ENCODE peak calls at places on chromosomes 6 and 20, in four cellular contexts. L is brain microvascular endothelial cell, K is foreskin keratinocyte, W is endothelial cell. N is an unnamed sample.
A peak's percentile ranks its signal among the peaks of the same experiment; 100 is the strongest.

GRCh38 chr6:4858194-4859028 is 82.2 kb downstream of the CDYL start:
- DNase-seq in L (no peak), K (no peak), W (no peak), N (no peak)

GRCh38 chr6:75317503-75318206 is 33.1 kb upstream of the TMEM30A start:
- DNase-seq in L (peak; percentile 73), K (no peak), W (no peak), N (no peak)

GRCh38 chr6:169991031-169991390 is 239.6 kb downstream of the ERMARD start:
- DNase-seq in L (no peak), K (no peak), W (no peak), N (no peak)

GRCh38 chr6:56988145-56988544 is 33.2 kb downstream of the BEND6 start:
- DNase-seq in L (no peak), K (no peak), W (no peak), N (no peak)

GRCh38 chr6:89082439-89082838 is 1.9 kb downstream of the PNRC1 start:
- DNase-seq in L (peak; percentile 18), K (peak; percentile 54), W (no peak), N (no peak)

GRCh38 chr6:140382351-140382750 is 1007.9 kb upstream of the CITED2 start:
- DNase-seq in L (no peak), K (no peak), W (no peak), N (no peak)

GRCh38 chr6:134235937-134236751 is 81.8 kb downstream of the SGK1 start:
- DNase-seq in L (peak; percentile 50), K (peak; percentile 78), W (no peak), N (no peak)

GRCh38 chr20:57624124-57624523 is 3.9 kb upstream of the ZBP1 start:
- DNase-seq in L (no peak), K (no peak), W (no peak), N (no peak)

GRCh38 chr6:45783716-45784115 is 231.9 kb downstream of the CLIC5 start:
- DNase-seq in L (no peak), K (peak; percentile 87), W (no peak), N (no peak)

GRCh38 chr6:11929451-11929850 is 82.7 kb upstream of the HIVEP1 start:
- DNase-seq in L (no peak), K (peak; percentile 79), W (no peak), N (no peak)

GRCh38 chr6:167153523-167153959 is 4.2 kb downstream of the GPR31 start:
- DNase-seq in L (peak; percentile 12), K (no peak), W (no peak), N (no peak)

GRCh38 chr6:30942338-30943060 is 1.7 kb downstream of the MUCL3 start:
- DNase-seq in L (peak; percentile 77), K (peak; percentile 79), W (peak; percentile 64), N (peak; percentile 38)
- TF ChIP-seq CTCF in L (peak; percentile 86), K (peak; percentile 77), W (no peak), N (no peak)

GRCh38 chr6:40692311-40692710 is 105.1 kb upstream of the LRFN2 start:
- DNase-seq in L (no peak), K (peak; percentile 39), W (no peak), N (no peak)

GRCh38 chr6:40693767-40694166 is 106.6 kb upstream of the LRFN2 start:
- DNase-seq in L (no peak), K (no peak), W (no peak), N (no peak)

GRCh38 chr6:40685771-40686170 is 98.6 kb upstream of the LRFN2 start:
- DNase-seq in L (no peak), K (no peak), W (no peak), N (no peak)

GRCh38 chr6:40688214-40688761 is 101.1 kb upstream of the LRFN2 start:
- DNase-seq in L (no peak), K (no peak), W (no peak), N (no peak)

GRCh38 chr6:40689181-40689580 is 102.0 kb upstream of the LRFN2 start:
- DNase-seq in L (no peak), K (no peak), W (no peak), N (no peak)
- TF ChIP-seq CTCF in L (no peak), K (no peak), W (no peak), N (no peak)

GRCh38 chr20:35001596-35002362 is 46.1 kb downstream of the MYH7B start:
- DNase-seq in L (no peak), K (no peak), W (no peak), N (no peak)
- TF ChIP-seq CTCF in L (peak; percentile 59), K (peak; percentile 61), W (no peak), N (no peak)

GRCh38 chr6:36839819-36840379 is 655 bp upstream of the CPNE5 start:
- DNase-seq in L (no peak), K (no peak), W (peak; percentile 69), N (peak; percentile 74)
- TF ChIP-seq CTCF in L (peak; percentile 3), K (peak; percentile 42), W (peak; percentile 25), N (peak; percentile 27)

DNA sequence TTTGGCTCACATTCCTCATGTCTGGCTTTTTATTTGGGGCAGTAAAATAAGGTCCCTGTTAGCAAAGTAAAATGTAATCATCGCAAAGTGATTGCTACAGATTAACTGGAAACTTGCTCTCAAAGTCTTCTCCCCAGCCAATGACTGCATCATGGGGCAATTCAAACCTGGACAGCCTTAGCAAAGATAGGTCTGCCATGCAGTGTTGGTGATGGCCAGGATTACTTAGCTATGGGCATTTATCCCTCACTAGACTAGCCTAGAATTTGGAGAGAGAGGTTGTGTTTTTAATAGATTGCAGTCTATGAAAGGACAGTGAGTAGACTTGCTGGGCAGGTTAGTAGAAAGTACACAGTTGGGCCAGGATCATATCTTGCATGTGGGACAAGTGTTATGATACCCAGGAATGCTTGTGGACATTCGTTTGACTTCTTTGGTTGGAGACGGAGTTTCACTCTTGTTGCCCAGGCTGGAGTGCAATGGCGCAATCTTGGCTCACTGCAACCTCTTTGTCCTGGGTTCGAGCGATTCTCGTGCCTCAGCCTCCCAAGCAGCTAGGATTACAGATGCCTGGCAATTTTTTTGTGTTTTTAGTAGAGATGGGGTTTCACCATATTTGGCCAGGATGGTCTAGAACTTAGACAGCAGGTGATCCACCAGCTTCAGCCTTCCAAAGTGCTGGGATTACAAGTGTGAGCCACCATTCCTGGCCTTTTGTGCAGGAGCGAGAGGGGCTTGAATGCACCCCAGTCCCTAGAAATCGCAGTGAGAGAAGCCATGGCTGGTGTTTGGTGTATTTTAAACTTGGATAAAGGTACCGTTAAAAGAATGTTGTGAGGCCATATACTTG is 3.4 kb downstream of the RPS12 start:
- DNase-seq in L (no peak), K (no peak), W (no peak), N (no peak)
- TF ChIP-seq CTCF in L (no peak), K (no peak), W (no peak), N (no peak)

DNA sequence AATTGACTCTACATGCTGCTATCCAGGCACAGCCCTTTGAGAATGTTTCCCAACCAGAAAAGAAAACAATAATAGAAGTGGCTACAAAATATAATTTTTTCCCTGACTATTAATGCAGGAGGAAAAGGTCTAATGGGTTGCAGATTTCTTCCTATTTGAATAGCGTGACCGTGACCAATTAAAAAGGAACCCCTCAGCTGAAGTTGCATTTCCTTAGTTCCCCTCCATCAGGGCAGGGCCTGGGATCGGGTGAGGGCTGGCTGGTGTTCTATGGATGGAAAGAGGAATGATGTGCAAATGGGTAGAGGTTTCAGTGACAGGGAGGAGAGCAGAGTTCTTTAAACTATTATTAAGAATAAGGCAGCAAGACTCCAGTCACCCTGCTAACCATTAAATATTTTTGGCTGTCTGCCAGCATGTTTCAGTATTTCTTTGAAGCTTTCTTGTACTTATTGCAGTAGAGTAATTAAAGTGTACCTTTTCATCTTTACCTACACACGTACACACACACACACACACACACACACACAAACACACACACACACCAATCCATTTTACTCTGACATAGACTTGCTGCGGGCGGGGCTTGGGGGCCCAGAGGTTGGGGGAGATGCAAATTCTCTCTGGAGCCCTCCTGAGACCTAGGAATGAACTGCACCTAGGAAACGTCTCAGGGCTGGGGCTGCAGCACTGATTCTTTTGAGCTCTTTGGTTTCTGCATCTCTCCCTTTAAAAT is 154.8 kb upstream of the SLC35B3 start:
- DNase-seq in L (no peak), K (peak; percentile 14), W (no peak), N (peak; percentile 24)
- TF ChIP-seq CTCF in L (no peak), K (peak; percentile 33), W (no peak), N (no peak)

GRCh38 chr6:157688960-157689599 is 134.0 kb upstream of the SNX9 start:
- DNase-seq in L (no peak), K (no peak), W (peak; percentile 40), N (no peak)
- TF ChIP-seq CTCF in L (peak; percentile 15), K (peak; percentile 25), W (no peak), N (no peak)

DNA sequence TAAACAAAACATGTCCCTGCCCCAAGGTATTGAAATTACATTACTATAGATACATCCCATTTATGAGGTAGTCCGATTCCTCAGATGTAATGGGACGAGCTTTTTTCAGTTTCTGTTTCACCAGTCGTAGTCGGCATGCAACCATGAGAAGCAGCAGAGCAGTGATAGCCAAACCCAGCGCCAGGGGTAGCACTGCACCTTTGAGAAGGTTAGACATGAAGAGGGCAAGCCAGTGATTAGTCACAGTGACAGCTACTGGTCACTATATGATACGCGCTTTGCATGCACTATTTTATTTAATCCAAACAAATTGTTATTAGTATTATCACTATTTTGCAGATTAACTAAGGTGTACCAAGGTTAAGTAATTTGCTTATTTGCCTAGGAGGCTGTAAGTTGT is 43.7 kb downstream of the LRP11 start:
- DNase-seq in L (no peak), K (no peak), W (no peak), N (no peak)
- TF ChIP-seq CTCF in L (no peak), K (no peak), W (no peak), N (no peak)

GRCh38 chr20:62907377-62908317 is 18.7 kb downstream of the DIDO1 start:
- DNase-seq in L (no peak), K (no peak), W (no peak), N (peak; percentile 58)
- TF ChIP-seq CTCF in L (peak; percentile 71), K (peak; percentile 58), W (peak; percentile 74), N (peak; percentile 82)

DNA sequence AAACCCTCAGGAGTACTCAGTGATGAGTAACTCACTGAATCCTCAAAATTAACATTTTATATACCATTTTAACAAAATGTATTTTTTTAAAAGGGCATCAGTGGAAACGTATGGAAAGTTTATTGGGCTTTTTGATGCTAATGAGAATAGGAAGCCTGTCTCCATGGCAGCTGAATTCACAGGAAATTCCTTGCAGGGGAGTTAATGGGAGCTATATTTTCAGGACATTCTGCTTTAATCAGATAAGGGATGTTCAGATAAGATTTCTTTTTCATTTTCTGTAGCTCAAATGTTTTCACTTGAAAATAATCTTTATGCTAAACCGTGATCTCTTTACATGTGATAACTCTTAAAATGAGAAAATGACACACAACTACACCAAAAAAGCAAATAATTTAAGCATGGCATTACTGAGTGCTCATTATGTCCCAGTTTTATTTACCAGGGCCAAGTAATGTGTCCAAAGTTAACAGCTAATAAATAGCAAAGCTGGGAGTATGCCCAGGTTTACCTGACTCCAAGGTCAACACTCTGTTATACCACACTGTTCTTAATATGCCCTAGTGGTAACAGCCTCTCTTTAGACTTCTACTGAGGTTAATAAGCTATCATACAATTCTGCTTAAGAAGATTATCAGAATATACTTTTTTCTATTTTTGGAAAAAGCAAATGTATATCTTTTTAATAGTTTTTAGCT is 348.1 kb downstream of the GRIK2 start:
- DNase-seq in L (no peak), K (no peak), W (no peak), N (no peak)
- TF ChIP-seq CTCF in L (no peak), K (no peak), W (no peak), N (no peak)